ENCODE peak calls at places on chromosomes 7 and 10, in six cellular contexts. E is midbrain, F is Ammon's horn, T is non-pigmented ciliary epithelial cell, Z is left cardiac atrium, H is NCI-H446 treated with DMSO at 0.1 percent for 48 hours. I is an unnamed sample.

GRCh38 chr7:155809947-155810606 is 2.2 kb downstream of the SHH start:
- DNase-seq in T (no peak), E (no peak), Z (no peak), F (no peak), H (no peak), I (no peak)

GRCh38 chr7:110863258-110863657 is 227.7 kb upstream of the LRRN3 start:
- DNase-seq in T (no peak), Z (no peak), H (no peak), E (no peak), F (no peak), I (no peak)

GRCh38 chr10:132449051-132449825 is 52.2 kb downstream of the PWWP2B start:
- DNase-seq in E (no peak), F (no peak), Z (no peak), T (no peak), H (no peak), I (peak)

GRCh38 chr7:108266489-108266888 is 136.3 kb upstream of the LAMB4 start:
- DNase-seq in F (no peak), E (no peak), T (no peak), Z (no peak), H (no peak), I (no peak)

GRCh38 chr10:511849-512191 is 177.6 kb downstream of the DIP2C start:
- DNase-seq in Z (no peak), F (no peak), H (no peak), T (no peak), E (no peak), I (no peak)

GRCh38 chr10:58667658-58668310 is 155.1 kb downstream of the BICC1 start:
- DNase-seq in H (no peak), Z (no peak), F (no peak), E (no peak), T (no peak), I (no peak)

GRCh38 chr10:124701881-124702656 is 42.1 kb downstream of the FAM53B start:
- DNase-seq in F (peak), T (peak), Z (peak), H (no peak), E (no peak), I (peak)

GRCh38 chr7:149717481-149717880 is 55.9 kb downstream of the ZNF467 start:
- DNase-seq in E (no peak), F (no peak), H (no peak), Z (peak), T (no peak), I (peak)

GRCh38 chr7:116499168-116500070 is at the start of gene CAV2:
- DNase-seq in E (no peak), F (peak), Z (peak), T (no peak), H (no peak), I (peak)

GRCh38 chr10:21764790-21765189 is 230.8 kb downstream of the MLLT10 start:
- DNase-seq in T (no peak), E (no peak), F (no peak), Z (no peak), H (no peak), I (no peak)

GRCh38 chr7:106978425-106979386 is 65.8 kb upstream of the PRKAR2B start:
- DNase-seq in F (peak), H (no peak), T (no peak), Z (no peak), E (no peak), I (no peak)

GRCh38 chr10:35480150-35480549 is 125.0 kb upstream of the GJD4 start:
- DNase-seq in E (no peak), F (no peak), T (no peak), H (no peak), Z (no peak), I (no peak)

GRCh38 chr10:102967123-102967522 is 49.0 kb downstream of the CNNM2 start:
- DNase-seq in Z (no peak), H (no peak), E (no peak), F (no peak), T (no peak), I (no peak)

GRCh38 chr10:77516575-77516974 is 121.0 kb downstream of the KCNMA1 start:
- DNase-seq in H (no peak), F (no peak), Z (no peak), T (no peak), E (no peak), I (no peak)

GRCh38 chr10:26697922-26698608 is 564 bp downstream of the PDSS1 start:
- DNase-seq in T (no peak), E (no peak), Z (no peak), H (no peak), F (no peak), I (no peak)

GRCh38 chr10:129766611-129767550 is 197.2 kb downstream of the EBF3 start:
- DNase-seq in T (no peak), F (no peak), Z (no peak), H (no peak), E (no peak), I (no peak)

GRCh38 chr7:6536262-6536770 is 14.9 kb downstream of the GRID2IP start:
- DNase-seq in H (peak), T (no peak), Z (no peak), F (no peak), E (no peak), I (no peak)

GRCh38 chr10:58070964-58071363 is 196.7 kb downstream of the IPMK start:
- DNase-seq in H (peak), T (no peak), F (no peak), E (no peak), Z (no peak), I (no peak)

GRCh38 chr10:124748206-124748605 is 4.0 kb upstream of the FAM53B start:
- DNase-seq in Z (no peak), H (no peak), F (peak), T (no peak), E (no peak), I (no peak)

GRCh38 chr10:1160561-1160961 is 104.4 kb downstream of the WDR37 start:
- DNase-seq in H (no peak), E (no peak), Z (no peak), F (no peak), T (no peak), I (peak)

GRCh38 chr10:76082956-76083355 is 651.5 kb downstream of the LRMDA start:
- DNase-seq in T (peak), F (no peak), Z (no peak), H (no peak), E (no peak), I (no peak)

GRCh38 chr10:35575640-35576039 is 29.5 kb upstream of the GJD4 start:
- DNase-seq in Z (no peak), T (no peak), H (no peak), E (no peak), F (no peak), I (no peak)

GRCh38 chr10:132810807-132811700 is 25.1 kb upstream of the NKX6-2 start:
- DNase-seq in F (no peak), T (no peak), Z (no peak), E (no peak), H (no peak), I (no peak)

GRCh38 chr7:2168612-2169312 is 64.0 kb downstream of the MAD1L1 start:
- DNase-seq in F (no peak), Z (no peak), H (no peak), T (no peak), E (no peak), I (no peak)

GRCh38 chr7:139557857-139558581 is 34.5 kb downstream of the CLEC2L start:
- DNase-seq in E (no peak), F (no peak), H (no peak), Z (no peak), T (no peak), I (no peak)

GRCh38 chr7:80686576-80686975 is 48.1 kb downstream of the CD36 start:
- DNase-seq in E (no peak), T (no peak), Z (no peak), H (no peak), F (no peak), I (no peak)

GRCh38 chr10:103582331-103583123 is 89.0 kb downstream of the NEURL1 start:
- DNase-seq in H (no peak), E (no peak), T (no peak), Z (no peak), F (no peak), I (no peak)

I was measured in left ventricle myocardium superior.